ENCODE peak calls at places on chromosomes 6 and 20, in eight cellular contexts. Q, P, W, X, V, A, R and G are unnamed samples.

GRCh38 chr20:47274449-47275108 is 81.9 kb downstream of the ZMYND8 start:
- DNase-seq in Q (no peak), P (peak), W (no peak), X (peak), V (peak), A (no peak), R (no peak), G (peak)

GRCh38 chr6:166433096-166433495 is 50.4 kb upstream of the MPC1 start:
- DNase-seq in Q (no peak), P (no peak), W (no peak), X (no peak), V (no peak), A (peak), R (no peak), G (no peak)

GRCh38 chr6:80163754-80164187 is 57.3 kb downstream of the BCKDHB start:
- DNase-seq in Q (no peak), P (peak), W (no peak), X (peak), V (peak), A (no peak), R (no peak), G (no peak)

GRCh38 chr6:33711140-33712129 is at the start of gene UQCC2:
- DNase-seq in Q (peak), P (peak), W (peak), X (peak), V (peak), A (peak), R (peak), G (peak)

GRCh38 chr6:134020071-134020470 is 32.4 kb downstream of the SLC2A12 start:
- DNase-seq in Q (no peak), P (no peak), W (no peak), X (no peak), V (no peak), A (no peak), R (no peak), G (no peak)

GRCh38 chr6:29301401-29301800 is at the start of gene OR14J1:
- DNase-seq in Q (no peak), P (no peak), W (no peak), X (no peak), V (no peak), A (no peak), R (no peak), G (no peak)

GRCh38 chr20:20204326-20204725 is 152.0 kb downstream of the CFAP61 start:
- DNase-seq in Q (no peak), P (no peak), W (no peak), X (no peak), V (no peak), A (no peak), R (no peak), G (no peak)

GRCh38 chr20:7195704-7196103 is 428.2 kb downstream of the BMP2 start:
- DNase-seq in Q (no peak), P (no peak), W (no peak), X (no peak), V (no peak), A (no peak), R (no peak), G (no peak)

GRCh38 chr20:3687655-3688054 is 5.8 kb upstream of the ADAM33 start:
- DNase-seq in Q (no peak), P (peak), W (no peak), X (peak), V (peak), A (no peak), R (peak), G (no peak)

GRCh38 chr20:59004493-59004762 is 2.6 kb downstream of the CTSZ start:
- DNase-seq in Q (no peak), P (no peak), W (peak), X (no peak), V (no peak), A (peak), R (peak), G (peak)

GRCh38 chr20:12575352-12576095 is 433.2 kb upstream of the SPTLC3 start:
- DNase-seq in Q (peak), P (no peak), W (no peak), X (no peak), V (no peak), A (peak), R (peak), G (peak)

GRCh38 chr20:53127027-53127426 is 154.9 kb downstream of the TSHZ2 start:
- DNase-seq in Q (no peak), P (no peak), W (no peak), X (no peak), V (no peak), A (no peak), R (no peak), G (no peak)

GRCh38 chr6:139355777-139356445 is 18.5 kb downstream of the CITED2 start:
- DNase-seq in Q (no peak), P (no peak), W (no peak), X (no peak), V (no peak), A (no peak), R (no peak), G (no peak)

GRCh38 chr6:44390158-44390683 is 2.7 kb downstream of the CDC5L start:
- DNase-seq in Q (no peak), P (no peak), W (no peak), X (no peak), V (no peak), A (no peak), R (no peak), G (no peak)

GRCh38 chr6:97917369-97917768 is 634.4 kb upstream of the MMS22L start:
- DNase-seq in Q (no peak), P (no peak), W (no peak), X (no peak), V (no peak), A (no peak), R (no peak), G (no peak)

GRCh38 chr20:47139934-47140333 is 216.6 kb downstream of the ZMYND8 start:
- DNase-seq in Q (no peak), P (no peak), W (no peak), X (no peak), V (peak), A (peak), R (no peak), G (no peak)

GRCh38 chr20:45934046-45934586 is 367 bp upstream of the PCIF1 start:
- DNase-seq in Q (no peak), P (peak), W (peak), X (peak), V (no peak), A (peak), R (peak), G (no peak)

GRCh38 chr20:33407251-33407650 is 5.9 kb upstream of the CDK5RAP1 start:
- DNase-seq in Q (no peak), P (no peak), W (no peak), X (peak), V (no peak), A (no peak), R (no peak), G (no peak)

GRCh38 chr6:137489410-137490371 is 4.5 kb downstream of the OLIG3 start:
- DNase-seq in Q (no peak), P (no peak), W (no peak), X (no peak), V (no peak), A (no peak), R (no peak), G (no peak)

GRCh38 chr20:5675103-5676091 is 74.8 kb upstream of the SHLD1 start:
- DNase-seq in Q (no peak), P (no peak), W (no peak), X (no peak), V (no peak), A (no peak), R (no peak), G (no peak)

GRCh38 chr6:150567823-150568383 is 31.8 kb upstream of the PLEKHG1 start:
- DNase-seq in Q (no peak), P (no peak), W (no peak), X (no peak), V (no peak), A (no peak), R (no peak), G (no peak)

GRCh38 chr6:147000545-147001488 is 203.4 kb upstream of the STXBP5 start:
- DNase-seq in Q (no peak), P (no peak), W (no peak), X (peak), V (no peak), A (no peak), R (no peak), G (no peak)

GRCh38 chr6:3292431-3293197 is 33.9 kb downstream of the PSMG4 start:
- DNase-seq in Q (peak), P (no peak), W (peak), X (no peak), V (no peak), A (no peak), R (no peak), G (no peak)

GRCh38 chr20:54382419-54382818 is 93.0 kb upstream of the DOK5 start:
- DNase-seq in Q (no peak), P (no peak), W (no peak), X (no peak), V (no peak), A (no peak), R (no peak), G (no peak)

GRCh38 chr20:20216941-20217340 is 151.0 kb upstream of the INSM1 start:
- DNase-seq in Q (no peak), P (no peak), W (no peak), X (no peak), V (no peak), A (no peak), R (no peak), G (no peak)

GRCh38 chr6:159961523-159961922 is 7.4 kb upstream of the IGF2R start:
- DNase-seq in Q (no peak), P (no peak), W (no peak), X (peak), V (no peak), A (no peak), R (no peak), G (no peak)

GRCh38 chr6:150924808-150925654 is 59.5 kb downstream of the MTHFD1L start:
- DNase-seq in Q (no peak), P (no peak), W (no peak), X (peak), V (no peak), A (no peak), R (no peak), G (no peak)

GRCh38 chr20:2948968-2949367 is 75.7 kb downstream of the PTPRA start:
- DNase-seq in Q (no peak), P (no peak), W (no peak), X (no peak), V (no peak), A (no peak), R (no peak), G (no peak)

GRCh38 chr6:57138026-57138425 is 34.1 kb upstream of the BAG2 start:
- DNase-seq in Q (no peak), P (no peak), W (no peak), X (no peak), V (no peak), A (no peak), R (no peak), G (no peak)

GRCh38 chr20:63096681-63097335 is 90.0 kb upstream of the BHLHE23 start:
- DNase-seq in Q (no peak), P (no peak), W (peak), X (no peak), V (no peak), A (no peak), R (no peak), G (no peak)

GRCh38 chr6:119172813-119173212 is 94.3 kb upstream of the FAM184A start:
- DNase-seq in Q (no peak), P (no peak), W (no peak), X (peak), V (peak), A (no peak), R (no peak), G (no peak)

GRCh38 chr20:52978851-52979250 is 6.7 kb downstream of the TSHZ2 start:
- DNase-seq in Q (no peak), P (no peak), W (no peak), X (no peak), V (no peak), A (no peak), R (no peak), G (no peak)

GRCh38 chr20:2922957-2923356 is 49.7 kb downstream of the PTPRA start:
- DNase-seq in Q (no peak), P (no peak), W (no peak), X (no peak), V (no peak), A (no peak), R (no peak), G (no peak)

GRCh38 chr20:22862645-22863230 is 172.4 kb upstream of the SSTR4 start:
- DNase-seq in Q (no peak), P (peak), W (no peak), X (no peak), V (no peak), A (no peak), R (peak), G (no peak)

GRCh38 chr6:73388800-73389512 is 5.7 kb upstream of the DDX43 start:
- DNase-seq in Q (peak), P (peak), W (peak), X (peak), V (peak), A (peak), R (peak), G (peak)

GRCh38 chr6:132960720-132961119 is 146.4 kb downstream of the RPS12 start:
- DNase-seq in Q (no peak), P (no peak), W (no peak), X (no peak), V (no peak), A (no peak), R (no peak), G (no peak)

GRCh38 chr6:33692760-33693158 is 18.7 kb downstream of the UQCC2 start:
- DNase-seq in Q (no peak), P (no peak), W (peak), X (peak), V (no peak), A (peak), R (no peak), G (peak)

GRCh38 chr6:27478141-27478705 is 5.3 kb upstream of the ZNF184 start:
- DNase-seq in Q (no peak), P (no peak), W (no peak), X (peak), V (no peak), A (no peak), R (no peak), G (no peak)

GRCh38 chr20:31547017-31547675 is 32.9 kb downstream of the HM13 start:
- DNase-seq in Q (peak), P (no peak), W (peak), X (peak), V (peak), A (peak), R (peak), G (peak)
- TF ChIP-seq POLR2A in Q (peak), P (no peak), W (peak), X (peak), V (peak), A (no peak), R (peak), G (peak)

DNA sequence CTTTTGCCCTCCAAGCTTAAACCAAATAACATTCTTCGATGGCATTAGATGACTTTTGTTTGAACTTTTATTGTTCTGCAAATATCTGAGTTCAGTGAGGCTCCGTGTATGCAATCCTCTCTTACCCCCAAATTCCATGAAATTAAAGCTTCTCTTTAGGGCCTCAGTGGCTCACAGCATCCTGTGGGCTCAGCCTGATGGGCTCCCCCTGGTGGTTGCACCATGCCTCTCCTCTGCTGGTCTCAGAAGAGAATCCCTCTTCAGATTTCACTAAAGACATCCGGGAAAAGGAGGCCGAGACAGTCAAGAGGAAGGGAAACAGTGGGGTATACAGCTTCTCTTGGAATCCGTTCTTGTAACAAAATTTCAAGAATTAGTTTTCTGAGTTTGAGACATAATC is 331.6 kb upstream of the NT5E start:
- DNase-seq in Q (no peak), P (no peak), W (no peak), X (no peak), V (no peak), A (no peak), R (no peak), G (no peak)
- TF ChIP-seq CTCF in Q (no peak), P (no peak), W (no peak), X (no peak), V (no peak), A (no peak), R (no peak), G (no peak)

GRCh38 chr6:91412532-91412931 is 825.7 kb upstream of the MAP3K7 start:
- DNase-seq in Q (no peak), P (no peak), W (no peak), X (peak), V (no peak), A (no peak), R (no peak), G (no peak)
- TF ChIP-seq POLR2A in Q (no peak), P (no peak), W (no peak), X (no peak), V (no peak), A (no peak), R (no peak), G (no peak)

GRCh38 chr20:44033344-44033743 is 118.7 kb downstream of the TOX2 start:
- DNase-seq in Q (no peak), P (no peak), W (no peak), X (peak), V (no peak), A (no peak), R (no peak), G (no peak)
- TF ChIP-seq CTCF in Q (no peak), P (no peak), W (no peak), X (no peak), V (no peak), A (no peak), R (no peak), G (no peak)